ENCODE peak calls at places on chromosomes 16 and 17, in six cellular contexts. One of them, this sample, is unnamed.

GRCh38 chr16:56422896-56423441 is 2.4 kb downstream of the AMFR start:
- DNase-seq in stimulated activated CD4-positive, alpha-beta T cell treated with anti-CD3 and anti-CD28 coated beads, Interleukin-15, amount 100 ng/mL, for 24 hours: no peak
- DNase-seq in kidney: no peak
- DNase-seq in SW480: no peak
- DNase-seq in fibroblast of villous mesenchyme: no peak
- DNase-seq in cardiac muscle cell: no peak
- DNase-seq in this sample: no peak

GRCh38 chr16:31700530-31701388 is 172.8 kb upstream of the ZNF267 start:
- DNase-seq in stimulated activated CD4-positive, alpha-beta T cell treated with anti-CD3 and anti-CD28 coated beads, Interleukin-15, amount 100 ng/mL, for 24 hours: peak; percentile 92
- DNase-seq in kidney: peak; percentile 93
- DNase-seq in SW480: peak; percentile 83
- DNase-seq in fibroblast of villous mesenchyme: peak; percentile 44
- DNase-seq in cardiac muscle cell: peak; percentile 90
- DNase-seq in this sample: no peak

GRCh38 chr17:39110435-39111136 is 40.9 kb downstream of the PLXDC1 start:
- DNase-seq in stimulated activated CD4-positive, alpha-beta T cell treated with anti-CD3 and anti-CD28 coated beads, Interleukin-15, amount 100 ng/mL, for 24 hours: no peak
- DNase-seq in kidney: peak; percentile 84
- DNase-seq in SW480: no peak
- DNase-seq in fibroblast of villous mesenchyme: no peak
- DNase-seq in cardiac muscle cell: peak; percentile 18
- DNase-seq in this sample: no peak

GRCh38 chr17:11564483-11565380 is 33.5 kb upstream of the DNAH9 start:
- DNase-seq in stimulated activated CD4-positive, alpha-beta T cell treated with anti-CD3 and anti-CD28 coated beads, Interleukin-15, amount 100 ng/mL, for 24 hours: no peak
- DNase-seq in kidney: no peak
- DNase-seq in SW480: no peak
- DNase-seq in fibroblast of villous mesenchyme: no peak
- DNase-seq in cardiac muscle cell: no peak
- DNase-seq in this sample: no peak

GRCh38 chr17:74569392-74570003 is 2.2 kb upstream of the CD300H start:
- DNase-seq in stimulated activated CD4-positive, alpha-beta T cell treated with anti-CD3 and anti-CD28 coated beads, Interleukin-15, amount 100 ng/mL, for 24 hours: peak; percentile 67
- DNase-seq in kidney: no peak
- DNase-seq in SW480: peak; percentile 92
- DNase-seq in fibroblast of villous mesenchyme: peak; percentile 96
- DNase-seq in cardiac muscle cell: no peak
- DNase-seq in this sample: no peak

GRCh38 chr16:29820730-29821662 is 734 bp downstream of the MVP start:
- DNase-seq in stimulated activated CD4-positive, alpha-beta T cell treated with anti-CD3 and anti-CD28 coated beads, Interleukin-15, amount 100 ng/mL, for 24 hours: peak; percentile 69
- DNase-seq in kidney: peak; percentile 92
- DNase-seq in SW480: no peak
- DNase-seq in fibroblast of villous mesenchyme: no peak
- DNase-seq in cardiac muscle cell: no peak
- DNase-seq in this sample: no peak

GRCh38 chr16:50021509-50021908 is 3.5 kb upstream of the CNEP1R1 start:
- DNase-seq in stimulated activated CD4-positive, alpha-beta T cell treated with anti-CD3 and anti-CD28 coated beads, Interleukin-15, amount 100 ng/mL, for 24 hours: no peak
- DNase-seq in kidney: no peak
- DNase-seq in SW480: no peak
- DNase-seq in fibroblast of villous mesenchyme: no peak
- DNase-seq in cardiac muscle cell: peak; percentile 52
- DNase-seq in this sample: no peak

GRCh38 chr17:58247511-58248363 is 9.4 kb downstream of the LPO start:
- DNase-seq in stimulated activated CD4-positive, alpha-beta T cell treated with anti-CD3 and anti-CD28 coated beads, Interleukin-15, amount 100 ng/mL, for 24 hours: no peak
- DNase-seq in kidney: no peak
- DNase-seq in SW480: no peak
- DNase-seq in fibroblast of villous mesenchyme: no peak
- DNase-seq in cardiac muscle cell: no peak
- DNase-seq in this sample: no peak

GRCh38 chr16:72978212-72978611 is 69.7 kb downstream of the ZFHX3 start:
- DNase-seq in stimulated activated CD4-positive, alpha-beta T cell treated with anti-CD3 and anti-CD28 coated beads, Interleukin-15, amount 100 ng/mL, for 24 hours: no peak
- DNase-seq in kidney: no peak
- DNase-seq in SW480: peak; percentile 45
- DNase-seq in fibroblast of villous mesenchyme: peak; percentile 73
- DNase-seq in cardiac muscle cell: no peak
- DNase-seq in this sample: no peak

GRCh38 chr16:83473109-83473508 is 334.7 kb upstream of the HSBP1 start:
- DNase-seq in stimulated activated CD4-positive, alpha-beta T cell treated with anti-CD3 and anti-CD28 coated beads, Interleukin-15, amount 100 ng/mL, for 24 hours: no peak
- DNase-seq in kidney: no peak
- DNase-seq in SW480: no peak
- DNase-seq in fibroblast of villous mesenchyme: peak; percentile 88
- DNase-seq in cardiac muscle cell: no peak
- DNase-seq in this sample: no peak

GRCh38 chr17:82240506-82241182 is 11.8 kb downstream of the SLC16A3 start:
- DNase-seq in stimulated activated CD4-positive, alpha-beta T cell treated with anti-CD3 and anti-CD28 coated beads, Interleukin-15, amount 100 ng/mL, for 24 hours: no peak
- DNase-seq in kidney: peak; percentile 75
- DNase-seq in SW480: no peak
- DNase-seq in fibroblast of villous mesenchyme: no peak
- DNase-seq in cardiac muscle cell: no peak
- DNase-seq in this sample: no peak

GRCh38 chr17:12566281-12567002 is 99.2 kb upstream of the MYOCD start:
- DNase-seq in stimulated activated CD4-positive, alpha-beta T cell treated with anti-CD3 and anti-CD28 coated beads, Interleukin-15, amount 100 ng/mL, for 24 hours: no peak
- DNase-seq in kidney: no peak
- DNase-seq in SW480: no peak
- DNase-seq in fibroblast of villous mesenchyme: no peak
- DNase-seq in cardiac muscle cell: peak; percentile 50
- DNase-seq in this sample: peak; percentile 28

GRCh38 chr17:66952031-66952524 is 12.4 kb upstream of the CACNG4 start:
- DNase-seq in stimulated activated CD4-positive, alpha-beta T cell treated with anti-CD3 and anti-CD28 coated beads, Interleukin-15, amount 100 ng/mL, for 24 hours: no peak
- DNase-seq in kidney: peak; percentile 86
- DNase-seq in SW480: peak; percentile 97
- DNase-seq in fibroblast of villous mesenchyme: peak; percentile 84
- DNase-seq in cardiac muscle cell: no peak
- DNase-seq in this sample: no peak

GRCh38 chr17:978110-979093 is 1.2 kb downstream of the NXN start:
- DNase-seq in stimulated activated CD4-positive, alpha-beta T cell treated with anti-CD3 and anti-CD28 coated beads, Interleukin-15, amount 100 ng/mL, for 24 hours: peak; percentile 13
- DNase-seq in kidney: peak; percentile 81
- DNase-seq in SW480: peak; percentile 9
- DNase-seq in fibroblast of villous mesenchyme: peak; percentile 78
- DNase-seq in cardiac muscle cell: peak; percentile 57
- DNase-seq in this sample: no peak

GRCh38 chr16:85055503-85056210 is 28.1 kb downstream of the KIAA0513 start:
- DNase-seq in stimulated activated CD4-positive, alpha-beta T cell treated with anti-CD3 and anti-CD28 coated beads, Interleukin-15, amount 100 ng/mL, for 24 hours: peak; percentile 79
- DNase-seq in kidney: no peak
- DNase-seq in SW480: no peak
- DNase-seq in fibroblast of villous mesenchyme: peak; percentile 87
- DNase-seq in cardiac muscle cell: peak; percentile 61
- DNase-seq in this sample: no peak

GRCh38 chr16:588639-588888 is 1.3 kb upstream of the RAB40C start:
- DNase-seq in stimulated activated CD4-positive, alpha-beta T cell treated with anti-CD3 and anti-CD28 coated beads, Interleukin-15, amount 100 ng/mL, for 24 hours: peak; percentile 75
- DNase-seq in kidney: no peak
- DNase-seq in SW480: peak; percentile 53
- DNase-seq in fibroblast of villous mesenchyme: peak; percentile 79
- DNase-seq in cardiac muscle cell: peak; percentile 77
- DNase-seq in this sample: no peak

GRCh38 chr17:43453331-43453812 is 30.4 kb upstream of the DHX8 start:
- DNase-seq in stimulated activated CD4-positive, alpha-beta T cell treated with anti-CD3 and anti-CD28 coated beads, Interleukin-15, amount 100 ng/mL, for 24 hours: no peak
- DNase-seq in kidney: no peak
- DNase-seq in SW480: no peak
- DNase-seq in fibroblast of villous mesenchyme: peak; percentile 45
- DNase-seq in cardiac muscle cell: no peak
- DNase-seq in this sample: no peak

GRCh38 chr16:27462200-27462845 is 60.3 kb downstream of the IL21R start:
- DNase-seq in stimulated activated CD4-positive, alpha-beta T cell treated with anti-CD3 and anti-CD28 coated beads, Interleukin-15, amount 100 ng/mL, for 24 hours: no peak
- DNase-seq in kidney: peak; percentile 67
- DNase-seq in SW480: no peak
- DNase-seq in fibroblast of villous mesenchyme: no peak
- DNase-seq in cardiac muscle cell: no peak
- DNase-seq in this sample: no peak

GRCh38 chr17:77774182-77774581 is 184.3 kb upstream of the TNRC6C start:
- DNase-seq in stimulated activated CD4-positive, alpha-beta T cell treated with anti-CD3 and anti-CD28 coated beads, Interleukin-15, amount 100 ng/mL, for 24 hours: no peak
- DNase-seq in kidney: no peak
- DNase-seq in SW480: no peak
- DNase-seq in fibroblast of villous mesenchyme: no peak
- DNase-seq in cardiac muscle cell: no peak
- DNase-seq in this sample: no peak

GRCh38 chr17:61728297-61728836 is 135.0 kb downstream of the BRIP1 start:
- DNase-seq in stimulated activated CD4-positive, alpha-beta T cell treated with anti-CD3 and anti-CD28 coated beads, Interleukin-15, amount 100 ng/mL, for 24 hours: no peak
- DNase-seq in kidney: no peak
- DNase-seq in SW480: no peak
- DNase-seq in fibroblast of villous mesenchyme: no peak
- DNase-seq in cardiac muscle cell: no peak
- DNase-seq in this sample: no peak

This sample was measured in chondrocyte.